ENCODE peak calls at places on chromosomes 11 and 22, in six cellular contexts. I is IMR-90; C is head of caudate nucleus; L is LHCN-M2; F is astrocyte of the cerebellum; T is stimulated activated CD4-positive, alpha-beta T cell treated with anti-CD3 and anti-CD28 coated beads, Interleukin-2, amount 100 ng/mL, for 24 hours. K is an unnamed sample.

GRCh38 chr11:45285931-45286632 is at the start of gene SYT13:
- DNase-seq in I (no peak), C (peak), L (no peak), F (no peak), T (no peak), K (no peak)

GRCh38 chr11:116224889-116225200 is 547.9 kb downstream of the BUD13 start:
- DNase-seq in I (no peak), C (peak), L (no peak), F (no peak), T (no peak), K (no peak)

GRCh38 chr11:68855205-68855978 is 13.7 kb upstream of the CPT1A start:
- DNase-seq in I (peak), C (peak), L (no peak), F (no peak), T (peak), K (peak)

GRCh38 chr11:110128161-110128560 is 35.0 kb downstream of the ZC3H12C start:
- DNase-seq in I (peak), C (no peak), L (peak), F (peak), T (no peak), K (no peak)

GRCh38 chr11:78109011-78109685 is 29.5 kb upstream of the NDUFC2 start:
- DNase-seq in I (no peak), C (peak), L (no peak), F (no peak), T (no peak), K (no peak)

GRCh38 chr11:24239016-24239720 is 257.7 kb upstream of the LUZP2 start:
- DNase-seq in I (peak), C (no peak), L (peak), F (peak), T (no peak), K (peak)

GRCh38 chr22:22318723-22319465 is 74.3 kb downstream of the VPREB1 start:
- DNase-seq in I (no peak), C (no peak), L (no peak), F (no peak), T (no peak), K (no peak)

GRCh38 chr11:90243534-90243933 is 20.7 kb upstream of the CHORDC1 start:
- DNase-seq in I (no peak), C (no peak), L (no peak), F (no peak), T (no peak), K (no peak)

GRCh38 chr11:119501777-119502405 is 78.9 kb upstream of the THY1 start:
- DNase-seq in I (no peak), C (peak), L (no peak), F (no peak), T (no peak), K (no peak)

GRCh38 chr11:45075952-45076351 is 70.5 kb upstream of the PRDM11 start:
- DNase-seq in I (no peak), C (no peak), L (no peak), F (no peak), T (no peak), K (no peak)

GRCh38 chr11:65506770-65507485 is 8.1 kb downstream of the MALAT1 start:
- DNase-seq in I (peak), C (peak), L (peak), F (no peak), T (peak), K (peak)

GRCh38 chr11:93504110-93505095 is 38.8 kb downstream of the SMCO4 start:
- DNase-seq in I (no peak), C (no peak), L (no peak), F (no peak), T (no peak), K (no peak)

GRCh38 chr11:120273432-120273831 is 33.5 kb downstream of the POU2F3 start:
- DNase-seq in I (peak), C (no peak), L (no peak), F (no peak), T (no peak), K (no peak)

GRCh38 chr11:2929511-2929879 is 275 bp upstream of the PHLDA2 start:
- DNase-seq in I (peak), C (no peak), L (peak), F (no peak), T (peak), K (peak)

GRCh38 chr22:44634426-44635321 is 67.3 kb upstream of the PRR5 start:
- DNase-seq in I (no peak), C (no peak), L (no peak), F (no peak), T (no peak), K (no peak)

GRCh38 chr22:23822101-23822671 is 16.6 kb downstream of the DERL3 start:
- DNase-seq in I (no peak), C (no peak), L (no peak), F (no peak), T (no peak), K (no peak)

GRCh38 chr11:120830092-120830491 is 193.8 kb upstream of the TBCEL start:
- DNase-seq in I (no peak), C (peak), L (no peak), F (no peak), T (no peak), K (no peak)

GRCh38 chr11:117354550-117354949 is 26.9 kb downstream of the CEP164 start:
- DNase-seq in I (no peak), C (no peak), L (no peak), F (no peak), T (no peak), K (no peak)